ENCODE peak calls at places on chromosomes 6 and 20, in five cellular contexts. One of them, this sample, is unnamed.
A peak's percentile ranks its signal among the peaks of the same experiment; 100 is the strongest.

GRCh38 chr6:70705772-70706171 is 38.1 kb downstream of the SMAP1 start:
- DNase-seq in B cell: no peak
- DNase-seq in choroid plexus epithelial cell: no peak
- DNase-seq in endothelial cell: no peak
- DNase-seq in PC-3: no peak
- DNase-seq in this sample: no peak

GRCh38 chr20:45972500-45973183 is 639 bp upstream of the ZNF335 start:
- DNase-seq in PC-3: peak; percentile 98
- DNase-seq in choroid plexus epithelial cell: no peak
- DNase-seq in B cell: no peak
- DNase-seq in endothelial cell: no peak
- DNase-seq in this sample: peak; percentile 98

GRCh38 chr6:143097224-143097795 is 36.6 kb downstream of the AIG1 start:
- DNase-seq in B cell: no peak
- DNase-seq in choroid plexus epithelial cell: peak; percentile 43
- DNase-seq in PC-3: peak; percentile 3
- DNase-seq in endothelial cell: no peak
- DNase-seq in this sample: no peak

GRCh38 chr6:48080227-48081009 is 30.6 kb downstream of the PTCHD4 start:
- DNase-seq in choroid plexus epithelial cell: peak; percentile 25
- DNase-seq in B cell: no peak
- DNase-seq in endothelial cell: no peak
- DNase-seq in PC-3: peak; percentile 93
- DNase-seq in this sample: no peak

GRCh38 chr6:150347845-150348244 is 21.0 kb upstream of the IYD start:
- DNase-seq in choroid plexus epithelial cell: no peak
- DNase-seq in B cell: peak; percentile 77
- DNase-seq in PC-3: no peak
- DNase-seq in endothelial cell: no peak
- DNase-seq in this sample: no peak

GRCh38 chr6:128731249-128732165 is 151.4 kb upstream of the LAMA2 start:
- DNase-seq in endothelial cell: peak; percentile 33
- DNase-seq in PC-3: peak; percentile 65
- DNase-seq in choroid plexus epithelial cell: peak; percentile 77
- DNase-seq in B cell: no peak
- DNase-seq in this sample: no peak

GRCh38 chr20:17611290-17611539 is 41.3 kb downstream of the DSTN start:
- DNase-seq in endothelial cell: peak; percentile 52
- DNase-seq in PC-3: no peak
- DNase-seq in B cell: no peak
- DNase-seq in choroid plexus epithelial cell: no peak
- DNase-seq in this sample: no peak

GRCh38 chr20:20713244-20713765 is 861 bp upstream of the RALGAPA2 start:
- DNase-seq in endothelial cell: no peak
- DNase-seq in B cell: no peak
- DNase-seq in PC-3: no peak
- DNase-seq in choroid plexus epithelial cell: no peak
- DNase-seq in this sample: no peak

GRCh38 chr6:123462141-123462540 is 174.6 kb downstream of the TRDN start:
- DNase-seq in PC-3: no peak
- DNase-seq in B cell: no peak
- DNase-seq in endothelial cell: no peak
- DNase-seq in choroid plexus epithelial cell: no peak
- DNase-seq in this sample: no peak

GRCh38 chr20:46348972-46349741 is 40.9 kb upstream of the CDH22 start:
- DNase-seq in choroid plexus epithelial cell: peak; percentile 59
- DNase-seq in endothelial cell: peak; percentile 81
- DNase-seq in B cell: no peak
- DNase-seq in PC-3: peak; percentile 47
- DNase-seq in this sample: peak; percentile 68

GRCh38 chr6:39375405-39375804 is 52.9 kb upstream of the KCNK16 start:
- DNase-seq in endothelial cell: no peak
- DNase-seq in PC-3: no peak
- DNase-seq in B cell: no peak
- DNase-seq in choroid plexus epithelial cell: no peak
- DNase-seq in this sample: no peak

GRCh38 chr6:133699986-133700385 is 188.9 kb upstream of the TCF21 start:
- DNase-seq in endothelial cell: no peak
- DNase-seq in choroid plexus epithelial cell: no peak
- DNase-seq in PC-3: no peak
- DNase-seq in B cell: no peak
- DNase-seq in this sample: no peak

GRCh38 chr6:70549327-70549726 is 17.4 kb upstream of the SDHAF4 start:
- DNase-seq in endothelial cell: no peak
- DNase-seq in B cell: no peak
- DNase-seq in choroid plexus epithelial cell: no peak
- DNase-seq in PC-3: peak; percentile 65
- DNase-seq in this sample: no peak

GRCh38 chr6:161369339-161369738 is 95.5 kb upstream of the AGPAT4 start:
- DNase-seq in endothelial cell: no peak
- DNase-seq in B cell: no peak
- DNase-seq in choroid plexus epithelial cell: peak; percentile 93
- DNase-seq in PC-3: peak; percentile 86
- DNase-seq in this sample: no peak

GRCh38 chr6:110322151-110323003 is 35.8 kb downstream of the METTL24 start:
- DNase-seq in B cell: no peak
- DNase-seq in choroid plexus epithelial cell: no peak
- DNase-seq in PC-3: no peak
- DNase-seq in endothelial cell: no peak
- DNase-seq in this sample: no peak

GRCh38 chr6:21522773-21523490 is 70.6 kb upstream of the SOX4 start:
- DNase-seq in choroid plexus epithelial cell: no peak
- DNase-seq in B cell: no peak
- DNase-seq in PC-3: peak; percentile 30
- DNase-seq in endothelial cell: peak; percentile 20
- DNase-seq in this sample: no peak

GRCh38 chr6:159421586-159421985 is 252.4 kb downstream of the FNDC1 start:
- DNase-seq in B cell: no peak
- DNase-seq in endothelial cell: no peak
- DNase-seq in PC-3: no peak
- DNase-seq in choroid plexus epithelial cell: no peak
- DNase-seq in this sample: no peak

GRCh38 chr6:15148356-15149058 is 97.4 kb upstream of the JARID2 start:
- DNase-seq in choroid plexus epithelial cell: peak; percentile 93
- DNase-seq in PC-3: peak; percentile 72
- DNase-seq in B cell: no peak
- DNase-seq in endothelial cell: no peak
- DNase-seq in this sample: no peak

GRCh38 chr6:164962805-164963204 is 346.6 kb downstream of the C6orf118 start:
- DNase-seq in B cell: no peak
- DNase-seq in endothelial cell: no peak
- DNase-seq in PC-3: no peak
- DNase-seq in choroid plexus epithelial cell: no peak
- DNase-seq in this sample: no peak

GRCh38 chr6:141321486-141322347 is 811.0 kb upstream of the GJE1 start:
- DNase-seq in B cell: no peak
- DNase-seq in choroid plexus epithelial cell: peak; percentile 51
- DNase-seq in endothelial cell: no peak
- DNase-seq in PC-3: no peak
- DNase-seq in this sample: no peak

GRCh38 chr6:116476021-116476678 is 15.0 kb downstream of the CALHM6 start:
- DNase-seq in choroid plexus epithelial cell: peak; percentile 31
- DNase-seq in endothelial cell: no peak
- DNase-seq in B cell: peak; percentile 80
- DNase-seq in PC-3: no peak
- DNase-seq in this sample: peak; percentile 63

GRCh38 chr6:62808575-62809293 is 402.5 kb upstream of the FKBP1C start:
- DNase-seq in PC-3: no peak
- DNase-seq in B cell: no peak
- DNase-seq in endothelial cell: no peak
- DNase-seq in choroid plexus epithelial cell: no peak
- DNase-seq in this sample: no peak

GRCh38 chr20:61135966-61136365 is 116.1 kb upstream of the CDH4 start:
- DNase-seq in choroid plexus epithelial cell: no peak
- DNase-seq in PC-3: no peak
- DNase-seq in B cell: no peak
- DNase-seq in endothelial cell: no peak
- DNase-seq in this sample: no peak

GRCh38 chr20:49115565-49115964 is 69.5 kb downstream of the CSE1L start:
- DNase-seq in B cell: no peak
- DNase-seq in endothelial cell: no peak
- DNase-seq in choroid plexus epithelial cell: peak; percentile 52
- DNase-seq in PC-3: no peak
- DNase-seq in this sample: no peak

GRCh38 chr6:141877275-141877983 is 255.3 kb upstream of the GJE1 start:
- DNase-seq in choroid plexus epithelial cell: peak; percentile 4
- DNase-seq in PC-3: no peak
- DNase-seq in B cell: no peak
- DNase-seq in endothelial cell: no peak
- DNase-seq in this sample: no peak

GRCh38 chr20:15619816-15620215 is 953.4 kb downstream of the KIF16B start:
- DNase-seq in endothelial cell: no peak
- DNase-seq in B cell: no peak
- DNase-seq in choroid plexus epithelial cell: no peak
- DNase-seq in PC-3: peak; percentile 18
- DNase-seq in this sample: no peak

GRCh38 chr6:125944434-125944816 is 12.1 kb upstream of the HINT3 start:
- DNase-seq in B cell: no peak
- DNase-seq in PC-3: peak; percentile 68
- DNase-seq in choroid plexus epithelial cell: peak; percentile 84
- DNase-seq in endothelial cell: no peak
- DNase-seq in this sample: no peak

DNA sequence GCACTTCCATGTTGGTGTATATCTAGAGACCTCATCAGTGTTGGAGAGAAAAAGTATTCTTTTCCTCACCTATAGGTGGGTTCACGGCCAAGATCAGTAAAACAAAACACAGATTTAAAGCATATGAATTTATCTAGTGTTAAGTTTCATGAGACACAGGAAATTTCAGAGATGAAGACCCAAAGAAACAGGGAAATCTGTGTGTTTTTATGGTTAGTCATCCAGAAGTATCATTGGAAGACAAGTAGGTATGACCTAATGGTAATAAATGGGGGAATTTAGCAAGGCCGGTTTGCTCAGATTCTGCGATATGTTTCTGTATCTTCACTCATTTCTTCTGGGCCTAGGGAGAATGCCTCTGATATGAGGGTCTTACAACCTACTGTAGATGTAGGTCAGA is 419.6 kb upstream of the MARCKS start:
- DNase-seq in B cell: no peak
- DNase-seq in endothelial cell: no peak
- DNase-seq in choroid plexus epithelial cell: no peak
- DNase-seq in PC-3: peak; percentile 9
- DNase-seq in this sample: no peak
- TF ChIP-seq CTCF in B cell: no peak
- TF ChIP-seq CTCF in endothelial cell: no peak
- TF ChIP-seq CTCF in choroid plexus epithelial cell: no peak
- TF ChIP-seq CTCF in PC-3: no peak
- TF ChIP-seq CTCF in this sample: no peak

DNA sequence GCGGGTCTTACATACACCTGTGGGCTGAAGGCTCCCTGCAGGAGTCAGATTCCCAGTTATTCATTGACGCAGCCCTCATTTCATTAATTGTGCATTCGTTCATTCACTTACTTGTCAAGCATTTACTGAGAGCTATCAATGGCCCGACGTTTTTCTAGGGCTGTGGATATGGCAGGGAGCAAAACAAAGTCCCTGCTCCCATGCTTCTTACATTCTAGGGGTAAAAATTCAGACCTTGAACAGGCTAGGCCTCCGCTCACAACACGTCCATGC is 369 bp upstream of the NSFL1C start:
- DNase-seq in choroid plexus epithelial cell: no peak
- DNase-seq in endothelial cell: no peak
- DNase-seq in B cell: no peak
- DNase-seq in PC-3: no peak
- DNase-seq in this sample: no peak
- TF ChIP-seq CTCF in choroid plexus epithelial cell: no peak
- TF ChIP-seq CTCF in endothelial cell: no peak
- TF ChIP-seq CTCF in B cell: peak; percentile 65
- TF ChIP-seq CTCF in PC-3: peak; percentile 0
- TF ChIP-seq CTCF in this sample: no peak

DNA sequence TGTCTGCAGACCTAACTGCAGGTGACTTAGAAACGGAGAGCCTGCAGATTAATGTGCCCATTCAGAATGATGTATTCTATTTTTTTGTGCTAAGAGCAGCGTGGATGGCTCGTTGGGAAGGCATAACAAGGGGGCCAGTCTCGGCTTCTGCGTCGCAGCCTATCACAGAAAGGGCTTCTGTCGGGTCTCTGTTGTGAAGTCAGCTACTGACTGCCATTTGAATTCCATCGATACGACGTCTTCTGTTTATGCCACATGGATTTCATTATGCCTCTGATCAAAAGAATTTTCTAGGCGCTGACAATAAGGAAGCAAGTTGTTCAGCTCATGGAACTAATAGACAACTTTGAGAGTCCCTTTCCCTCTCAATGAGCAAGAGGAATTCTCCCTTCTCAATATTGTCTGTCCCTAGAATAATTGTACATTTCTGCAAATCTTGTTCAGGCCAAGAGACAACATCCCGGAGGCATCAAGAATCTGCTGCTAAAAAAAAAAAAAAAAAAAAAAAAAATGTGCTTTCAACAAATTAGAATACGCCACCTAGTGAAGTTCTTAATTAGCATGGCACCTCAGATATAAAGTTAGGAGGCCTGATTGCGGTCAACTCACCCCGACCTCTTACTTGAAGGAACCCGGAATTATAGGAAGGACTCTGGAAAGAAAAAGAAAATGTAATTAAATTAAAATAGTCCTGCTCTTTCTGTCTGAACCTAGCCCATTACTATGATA is 223.9 kb downstream of the TSHZ2 start:
- DNase-seq in B cell: no peak
- DNase-seq in endothelial cell: no peak
- DNase-seq in choroid plexus epithelial cell: no peak
- DNase-seq in PC-3: no peak
- DNase-seq in this sample: no peak
- TF ChIP-seq CTCF in B cell: no peak
- TF ChIP-seq CTCF in endothelial cell: no peak
- TF ChIP-seq CTCF in choroid plexus epithelial cell: no peak
- TF ChIP-seq CTCF in PC-3: no peak
- TF ChIP-seq CTCF in this sample: no peak

GRCh38 chr6:41464481-41464880 is 81.7 kb upstream of the FOXP4 start:
- DNase-seq in endothelial cell: no peak
- DNase-seq in B cell: no peak
- DNase-seq in PC-3: peak; percentile 75
- DNase-seq in choroid plexus epithelial cell: peak; percentile 38
- DNase-seq in this sample: no peak

GRCh38 chr6:41466437-41466990 is 79.7 kb upstream of the FOXP4 start:
- DNase-seq in choroid plexus epithelial cell: peak; percentile 62
- DNase-seq in PC-3: no peak
- DNase-seq in B cell: no peak
- DNase-seq in endothelial cell: no peak
- DNase-seq in this sample: no peak

GRCh38 chr6:41467627-41468404 is 78.4 kb upstream of the FOXP4 start:
- DNase-seq in B cell: no peak
- DNase-seq in PC-3: no peak
- DNase-seq in choroid plexus epithelial cell: no peak
- DNase-seq in endothelial cell: no peak
- DNase-seq in this sample: no peak

GRCh38 chr6:41469156-41469950 is 76.8 kb upstream of the FOXP4 start:
- DNase-seq in PC-3: no peak
- DNase-seq in B cell: no peak
- DNase-seq in choroid plexus epithelial cell: no peak
- DNase-seq in endothelial cell: no peak
- DNase-seq in this sample: no peak

GRCh38 chr6:41467106-41467505 is 79.1 kb upstream of the FOXP4 start:
- DNase-seq in B cell: no peak
- DNase-seq in endothelial cell: no peak
- DNase-seq in choroid plexus epithelial cell: no peak
- DNase-seq in PC-3: no peak
- DNase-seq in this sample: no peak
- TF ChIP-seq CTCF in B cell: no peak
- TF ChIP-seq CTCF in endothelial cell: no peak
- TF ChIP-seq CTCF in choroid plexus epithelial cell: no peak
- TF ChIP-seq CTCF in PC-3: no peak
- TF ChIP-seq CTCF in this sample: no peak

This sample was measured in GM13977.